ENCODE peak calls at places on chromosomes 7 and 10, in seven cellular contexts. One of them, this sample, is unnamed.

GRCh38 chr7:101740981-101741725 is 76.3 kb upstream of the CUX1 start:
- DNase-seq in esophagus muscularis mucosa: no peak
- DNase-seq in sigmoid colon: no peak
- DNase-seq in tibial artery: no peak
- DNase-seq in WERI-Rb-1: no peak
- DNase-seq in aorta: no peak
- DNase-seq in colonic mucosa: no peak
- DNase-seq in this sample: no peak

GRCh38 chr7:17674956-17675300 is 265.4 kb downstream of the SNX13 start:
- DNase-seq in esophagus muscularis mucosa: no peak
- DNase-seq in sigmoid colon: no peak
- DNase-seq in tibial artery: no peak
- DNase-seq in WERI-Rb-1: no peak
- DNase-seq in aorta: no peak
- DNase-seq in colonic mucosa: no peak
- DNase-seq in this sample: no peak

GRCh38 chr7:142997590-142997989 is 29.3 kb downstream of the OR9A2 start:
- DNase-seq in esophagus muscularis mucosa: no peak
- DNase-seq in sigmoid colon: no peak
- DNase-seq in tibial artery: no peak
- DNase-seq in WERI-Rb-1: no peak
- DNase-seq in aorta: no peak
- DNase-seq in colonic mucosa: no peak
- DNase-seq in this sample: no peak

GRCh38 chr10:107442035-107442505 is 277.6 kb upstream of the SORCS1 start:
- DNase-seq in esophagus muscularis mucosa: no peak
- DNase-seq in sigmoid colon: no peak
- DNase-seq in tibial artery: no peak
- DNase-seq in WERI-Rb-1: no peak
- DNase-seq in aorta: no peak
- DNase-seq in colonic mucosa: no peak
- DNase-seq in this sample: no peak

GRCh38 chr7:150876817-150877526 is 24.7 kb downstream of the AOC1 start:
- DNase-seq in esophagus muscularis mucosa: peak; percentile 90
- DNase-seq in sigmoid colon: peak; percentile 78
- DNase-seq in tibial artery: no peak
- DNase-seq in WERI-Rb-1: peak; percentile 84
- DNase-seq in aorta: no peak
- DNase-seq in colonic mucosa: peak; percentile 77
- DNase-seq in this sample: no peak

GRCh38 chr7:30159698-30160143 is 24.9 kb downstream of the MTURN start:
- DNase-seq in esophagus muscularis mucosa: no peak
- DNase-seq in sigmoid colon: no peak
- DNase-seq in tibial artery: no peak
- DNase-seq in WERI-Rb-1: peak; percentile 38
- DNase-seq in aorta: no peak
- DNase-seq in colonic mucosa: peak; percentile 68
- DNase-seq in this sample: no peak

GRCh38 chr7:91137969-91138368 is 126.3 kb upstream of the FZD1 start:
- DNase-seq in esophagus muscularis mucosa: no peak
- DNase-seq in sigmoid colon: no peak
- DNase-seq in tibial artery: no peak
- DNase-seq in WERI-Rb-1: no peak
- DNase-seq in aorta: no peak
- DNase-seq in colonic mucosa: no peak
- DNase-seq in this sample: no peak

GRCh38 chr10:3071405-3072198 is 4.3 kb downstream of the PFKP start:
- DNase-seq in esophagus muscularis mucosa: no peak
- DNase-seq in sigmoid colon: no peak
- DNase-seq in tibial artery: no peak
- DNase-seq in WERI-Rb-1: no peak
- DNase-seq in aorta: no peak
- DNase-seq in colonic mucosa: no peak
- DNase-seq in this sample: no peak

GRCh38 chr10:31707578-31708411 is 220.8 kb downstream of the ARHGAP12 start:
- DNase-seq in esophagus muscularis mucosa: no peak
- DNase-seq in sigmoid colon: peak; percentile 80
- DNase-seq in tibial artery: peak; percentile 72
- DNase-seq in WERI-Rb-1: peak; percentile 48
- DNase-seq in aorta: peak; percentile 89
- DNase-seq in colonic mucosa: peak; percentile 43
- DNase-seq in this sample: no peak

GRCh38 chr7:141462958-141463357 is 88.3 kb upstream of the AGK start:
- DNase-seq in esophagus muscularis mucosa: no peak
- DNase-seq in sigmoid colon: no peak
- DNase-seq in tibial artery: no peak
- DNase-seq in WERI-Rb-1: no peak
- DNase-seq in aorta: no peak
- DNase-seq in colonic mucosa: no peak
- DNase-seq in this sample: no peak

GRCh38 chr7:140694592-140694991 is 1.9 kb upstream of the NDUFB2 start:
- DNase-seq in esophagus muscularis mucosa: no peak
- DNase-seq in sigmoid colon: no peak
- DNase-seq in tibial artery: peak; percentile 13
- DNase-seq in WERI-Rb-1: no peak
- DNase-seq in aorta: no peak
- DNase-seq in colonic mucosa: no peak
- DNase-seq in this sample: no peak

GRCh38 chr7:2637505-2638223 is 5.9 kb downstream of the TTYH3 start:
- DNase-seq in esophagus muscularis mucosa: no peak
- DNase-seq in sigmoid colon: peak; percentile 89
- DNase-seq in tibial artery: peak; percentile 83
- DNase-seq in WERI-Rb-1: no peak
- DNase-seq in aorta: peak; percentile 93
- DNase-seq in colonic mucosa: no peak
- DNase-seq in this sample: no peak
- H3K27ac ChIP-seq in esophagus muscularis mucosa: peak overlapping the region; percentile 44
- H3K27ac ChIP-seq in sigmoid colon: peak overlapping the region; percentile 52
- H3K27ac ChIP-seq in tibial artery: peak overlapping the region; percentile 8
- H3K27ac ChIP-seq in WERI-Rb-1: no peak overlapping the region
- H3K27ac ChIP-seq in aorta: no peak overlapping the region
- H3K27ac ChIP-seq in colonic mucosa: no peak overlapping the region
- H3K27ac ChIP-seq in this sample: peak overlapping the region; percentile 63

GRCh38 chr10:100723769-100724530 is 21.4 kb upstream of the PAX2 start:
- DNase-seq in esophagus muscularis mucosa: no peak
- DNase-seq in sigmoid colon: peak; percentile 28
- DNase-seq in tibial artery: no peak
- DNase-seq in WERI-Rb-1: no peak
- DNase-seq in aorta: no peak
- DNase-seq in colonic mucosa: no peak
- DNase-seq in this sample: no peak
- H3K4me3 ChIP-seq in esophagus muscularis mucosa: peak overlapping the region; percentile 20
- H3K4me3 ChIP-seq in sigmoid colon: no peak overlapping the region
- H3K4me3 ChIP-seq in tibial artery: no peak overlapping the region
- H3K4me3 ChIP-seq in WERI-Rb-1: no peak overlapping the region
- H3K4me3 ChIP-seq in aorta: no peak overlapping the region
- H3K4me3 ChIP-seq in colonic mucosa: no peak overlapping the region
- H3K4me3 ChIP-seq in this sample: no peak overlapping the region

GRCh38 chr7:114959931-114960330 is 38.0 kb downstream of the MDFIC start:
- DNase-seq in esophagus muscularis mucosa: no peak
- DNase-seq in sigmoid colon: no peak
- DNase-seq in tibial artery: no peak
- DNase-seq in WERI-Rb-1: no peak
- DNase-seq in aorta: no peak
- DNase-seq in colonic mucosa: no peak
- DNase-seq in this sample: no peak
- H3K27ac ChIP-seq in esophagus muscularis mucosa: no peak overlapping the region
- H3K27ac ChIP-seq in sigmoid colon: no peak overlapping the region
- H3K27ac ChIP-seq in tibial artery: no peak overlapping the region
- H3K27ac ChIP-seq in WERI-Rb-1: no peak overlapping the region
- H3K27ac ChIP-seq in aorta: no peak overlapping the region
- H3K27ac ChIP-seq in colonic mucosa: no peak overlapping the region
- H3K27ac ChIP-seq in this sample: no peak overlapping the region

GRCh38 chr7:8065356-8065813 is 96.8 kb downstream of the GLCCI1 start:
- DNase-seq in esophagus muscularis mucosa: no peak
- DNase-seq in sigmoid colon: no peak
- DNase-seq in tibial artery: no peak
- DNase-seq in WERI-Rb-1: no peak
- DNase-seq in aorta: no peak
- DNase-seq in colonic mucosa: no peak
- DNase-seq in this sample: no peak
- H3K4me3 ChIP-seq in esophagus muscularis mucosa: no peak overlapping the region
- H3K4me3 ChIP-seq in sigmoid colon: no peak overlapping the region
- H3K4me3 ChIP-seq in tibial artery: peak overlapping the region; percentile 28
- H3K4me3 ChIP-seq in WERI-Rb-1: no peak overlapping the region
- H3K4me3 ChIP-seq in aorta: no peak overlapping the region
- H3K4me3 ChIP-seq in colonic mucosa: no peak overlapping the region
- H3K4me3 ChIP-seq in this sample: no peak overlapping the region

GRCh38 chr10:100043796-100044195 is 34.0 kb upstream of the DNMBP start:
- DNase-seq in esophagus muscularis mucosa: no peak
- DNase-seq in sigmoid colon: peak; percentile 77
- DNase-seq in tibial artery: peak; percentile 68
- DNase-seq in WERI-Rb-1: no peak
- DNase-seq in aorta: peak; percentile 50
- DNase-seq in colonic mucosa: no peak
- DNase-seq in this sample: no peak
- H3K27ac ChIP-seq in esophagus muscularis mucosa: peak overlapping the region; percentile 47
- H3K27ac ChIP-seq in sigmoid colon: peak overlapping the region; percentile 39
- H3K27ac ChIP-seq in tibial artery: no peak overlapping the region
- H3K27ac ChIP-seq in WERI-Rb-1: no peak overlapping the region
- H3K27ac ChIP-seq in aorta: no peak overlapping the region
- H3K27ac ChIP-seq in colonic mucosa: peak overlapping the region; percentile 35
- H3K27ac ChIP-seq in this sample: peak overlapping the region; percentile 77